ENCODE peak calls at places on chromosomes 6 and 20, in six cellular contexts. B is endothelial cell of umbilical vein, L is kidney epithelial cell, V is WERI-Rb-1, N is brain microvascular endothelial cell, Z is stomach. E is an unnamed sample.
A peak's percentile ranks its signal among the peaks of the same experiment; 100 is the strongest.

GRCh38 chr6:132648356-132648755 is 10.6 kb downstream of the TAAR1 start:
- DNase-seq in V (no peak), L (peak; percentile 23), N (peak; percentile 60), Z (no peak), B (peak; percentile 27), E (no peak)

GRCh38 chr20:4546342-4546741 is 175.4 kb upstream of the PRND start:
- DNase-seq in V (no peak), B (no peak), Z (no peak), N (no peak), L (no peak), E (no peak)

GRCh38 chr6:138864343-138864890 is 68.5 kb downstream of the ECT2L start:
- DNase-seq in L (no peak), V (no peak), N (peak; percentile 53), Z (no peak), B (no peak), E (no peak)

GRCh38 chr20:4326194-4327065 is 311.1 kb upstream of the RNF24 start:
- DNase-seq in V (no peak), L (no peak), N (no peak), Z (no peak), B (no peak), E (no peak)

GRCh38 chr6:43880236-43881120 is 110.5 kb downstream of the VEGFA start:
- DNase-seq in B (no peak), Z (no peak), N (no peak), L (no peak), V (no peak), E (no peak)

GRCh38 chr6:45454008-45454911 is 76.5 kb upstream of the SUPT3H start:
- DNase-seq in V (no peak), Z (no peak), N (no peak), B (peak; percentile 70), L (no peak), E (no peak)

GRCh38 chr6:159075506-159076100 is 30.8 kb upstream of the TAGAP start:
- DNase-seq in L (no peak), V (no peak), N (peak; percentile 17), Z (no peak), B (no peak), E (no peak)

GRCh38 chr6:137856138-137856898 is 10.7 kb upstream of the TNFAIP3 start:
- DNase-seq in L (no peak), Z (no peak), V (no peak), B (peak; percentile 77), N (no peak), E (no peak)

GRCh38 chr6:136037246-136037884 is 185.9 kb downstream of the PDE7B start:
- DNase-seq in B (peak; percentile 81), L (no peak), V (no peak), N (no peak), Z (no peak), E (no peak)

GRCh38 chr6:137571854-137572253 is 77.7 kb upstream of the OLIG3 start:
- DNase-seq in B (peak; percentile 43), L (no peak), N (peak; percentile 16), V (peak; percentile 47), Z (peak; percentile 54), E (peak; percentile 77)

GRCh38 chr20:5848711-5849505 is 98.7 kb downstream of the SHLD1 start:
- DNase-seq in L (no peak), V (no peak), B (peak; percentile 31), Z (no peak), N (no peak), E (no peak)

GRCh38 chr20:57222631-57222950 is 43.9 kb downstream of the BMP7 start:
- DNase-seq in V (no peak), Z (no peak), B (no peak), N (no peak), L (no peak), E (no peak)

GRCh38 chr6:17098538-17098937 is 3.3 kb upstream of the STMND1 start:
- DNase-seq in L (no peak), B (no peak), N (peak; percentile 48), Z (no peak), V (peak; percentile 63), E (no peak)

GRCh38 chr6:4212588-4212987 is 77.2 kb upstream of the ECI2 start:
- DNase-seq in B (no peak), N (no peak), V (no peak), L (no peak), Z (no peak), E (no peak)

GRCh38 chr20:63627129-63627699 is 313 bp upstream of the GMEB2 start:
- DNase-seq in N (peak; percentile 86), Z (peak; percentile 96), V (peak; percentile 93), B (peak; percentile 93), L (peak; percentile 42), E (peak; percentile 97)
- TF ChIP-seq CTCF in N (no peak), Z (no peak), V (no peak), B (no peak), L (no peak), E (no peak)

DNA sequence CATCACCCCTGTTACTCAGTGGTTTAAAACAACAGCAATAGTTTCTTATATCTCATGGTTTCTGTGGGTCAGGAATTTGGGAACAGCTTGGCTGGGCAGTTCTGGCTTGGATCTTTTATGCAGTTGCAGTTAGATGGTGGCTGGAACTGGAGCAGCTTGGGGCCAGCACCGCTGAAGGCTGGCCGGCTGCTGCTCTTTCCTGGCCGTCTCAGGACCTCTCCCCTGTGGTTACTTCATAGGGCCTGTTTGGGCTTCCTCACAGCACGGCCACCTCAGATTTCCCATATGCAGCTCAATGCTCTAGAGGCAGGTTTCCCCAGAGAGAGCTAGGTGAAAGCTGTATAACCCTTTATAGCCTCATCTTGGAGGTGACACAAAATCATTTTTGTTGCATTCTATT is 15.6 kb downstream of the PKIG start:
- DNase-seq in B (no peak), V (no peak), Z (no peak), L (no peak), N (no peak), E (no peak)
- H3K4me3 ChIP-seq in B (no peak overlapping the region), V (no peak overlapping the region), Z (no peak overlapping the region), L (no peak overlapping the region), N (no peak overlapping the region), E (no peak overlapping the region)

DNA sequence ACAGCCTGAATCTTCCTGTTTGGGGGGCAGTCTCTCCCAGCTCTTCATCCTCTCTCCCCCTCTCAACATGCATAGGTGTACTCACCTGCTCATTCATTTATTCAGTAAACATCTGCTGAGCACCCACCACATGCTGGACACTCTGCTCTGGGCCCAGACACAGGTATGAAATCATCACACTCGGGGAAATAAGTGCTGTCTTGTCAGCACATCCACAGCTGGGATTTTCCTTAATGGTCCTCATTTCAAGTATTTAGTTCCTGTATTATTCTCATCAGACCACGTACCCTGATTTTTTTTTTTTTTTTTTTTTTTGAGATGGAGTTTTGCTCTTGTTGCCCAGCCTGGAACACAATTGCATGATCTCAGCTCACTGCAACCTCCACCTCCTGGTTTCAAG is 19.3 kb downstream of the RAB5IF start:
- DNase-seq in Z (no peak), L (no peak), B (no peak), N (no peak), V (no peak), E (no peak)
- H3K36me3 ChIP-seq in Z (no peaks in the 10 kb centered on the region), L (no peaks in the 10 kb centered on the region), B (no peaks in the 10 kb centered on the region), N (no peaks in the 10 kb centered on the region), V (no peaks in the 10 kb centered on the region), E (no peaks in the 10 kb centered on the region)

DNA sequence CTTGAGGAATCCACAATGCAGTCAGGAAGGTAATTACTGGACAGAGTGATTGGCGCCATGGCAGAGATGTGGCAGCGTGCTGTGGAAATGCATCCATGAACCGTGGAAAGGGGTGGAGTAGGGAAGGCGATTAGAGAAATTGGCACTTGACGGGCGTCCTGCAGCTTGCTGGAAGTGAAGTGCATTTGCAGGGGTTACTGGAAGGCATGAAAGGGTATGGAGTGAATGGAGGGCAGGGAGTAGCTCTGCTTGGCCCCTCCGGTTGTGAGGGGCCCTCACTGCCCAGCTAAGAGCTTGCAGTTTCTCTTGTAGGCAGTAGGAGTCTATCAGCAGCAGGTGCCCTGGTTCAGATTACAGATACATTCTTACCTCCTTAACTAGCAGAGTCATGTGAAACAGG is 122.5 kb upstream of the TIAM2 start:
- DNase-seq in N (no peak), B (no peak), V (no peak), L (no peak), Z (no peak), E (no peak)
- TF ChIP-seq CTCF in N (peak; percentile 6), B (no peak), V (peak; percentile 32), L (no peak), Z (no peak), E (no peak)

GRCh38 chr6:2846873-2847224 is 5.2 kb upstream of the SERPINB1 start:
- DNase-seq in L (no peak), B (no peak), V (no peak), Z (no peak), N (no peak), E (no peak)
- H3K4me3 ChIP-seq in L (no peak overlapping the region), B (no peak overlapping the region), V (no peak overlapping the region), Z (no peak overlapping the region), N (peak overlapping the region; percentile 37), E (no peak overlapping the region)

DNA sequence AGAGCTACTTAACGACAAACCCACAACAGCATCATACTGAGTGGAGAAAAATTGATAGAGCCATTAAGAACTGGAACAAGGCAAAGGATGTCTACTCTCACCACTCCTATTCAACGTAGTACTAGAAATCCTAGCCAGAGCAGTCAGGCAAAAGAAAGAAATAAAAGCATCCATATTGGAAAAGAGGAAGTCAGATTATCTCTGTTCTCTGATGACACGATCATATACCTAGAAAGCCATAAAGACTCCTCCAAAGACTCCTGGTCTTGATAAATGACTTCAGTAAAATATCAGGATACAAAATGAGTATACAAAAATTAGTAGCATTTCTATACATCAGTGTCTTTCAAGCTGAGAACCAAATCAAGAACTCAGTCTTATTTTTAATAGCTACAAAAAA is 17.0 kb upstream of the FHL5 start:
- DNase-seq in Z (no peak), L (no peak), V (no peak), N (no peak), B (no peak), E (no peak)
- H3K36me3 ChIP-seq in Z (peaks cover 96% of the 10 kb centered on the region), L (no peaks in the 10 kb centered on the region), V (peaks cover 22% of the 10 kb centered on the region), N (peaks cover 31% of the 10 kb centered on the region), B (peaks cover 3% of the 10 kb centered on the region), E (peaks cover 4% of the 10 kb centered on the region)

GRCh38 chr20:16926626-16927025 is 178.5 kb downstream of the OTOR start:
- DNase-seq in N (no peak), B (no peak), Z (no peak), V (peak; percentile 96), L (no peak), E (no peak)
- TF ChIP-seq CTCF in N (no peak), B (no peak), Z (no peak), V (no peak), L (no peak), E (no peak)

DNA sequence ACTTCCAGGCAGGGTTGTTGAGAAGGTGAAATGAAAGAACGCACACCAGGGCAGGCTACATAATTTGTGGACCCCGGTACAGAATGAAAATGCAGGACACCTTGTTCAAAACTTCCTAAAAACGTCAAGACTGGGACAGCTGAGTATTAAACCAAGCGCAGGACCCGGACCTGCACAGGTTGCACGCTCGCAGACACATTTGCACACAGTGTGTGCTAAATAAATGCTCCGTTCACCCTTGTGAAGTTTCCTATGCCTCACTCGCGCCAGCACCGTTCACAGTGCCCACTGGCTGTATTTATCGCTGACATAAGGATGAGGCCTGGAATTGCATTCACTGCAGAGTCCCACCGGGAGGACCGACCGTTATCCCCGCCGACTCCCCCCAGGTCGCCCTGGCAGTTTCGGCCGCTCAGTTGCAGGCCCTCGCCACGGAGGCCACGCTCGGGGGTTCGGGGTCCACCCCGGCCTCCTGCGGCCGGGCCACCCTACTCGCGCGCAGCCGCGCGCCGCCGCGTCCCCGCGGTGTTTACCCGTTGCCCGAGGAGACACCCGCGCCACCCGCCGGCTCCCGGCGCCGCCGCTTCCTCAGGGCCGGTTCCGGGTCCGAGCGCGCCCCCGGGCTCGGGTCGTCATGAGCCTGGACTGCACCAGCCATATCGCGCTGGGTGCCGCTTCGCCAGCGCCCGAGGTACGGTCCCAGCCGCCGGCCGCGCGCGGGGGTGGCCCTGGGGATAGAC is at the start of gene CCDC170:
- DNase-seq in B (peak; percentile 52), Z (peak; percentile 31), N (peak; percentile 22), L (no peak), V (peak; percentile 58), E (peak; percentile 58)
- H3K4me3 ChIP-seq in B (peak within 1 kb of the TSS; percentile 64), Z (peak within 1 kb of the TSS; percentile 60), N (peak within 1 kb of the TSS; percentile 72), L (peak within 1 kb of the TSS; percentile 64), V (peak within 1 kb of the TSS; percentile 82), E (no peak within 1 kb of the TSS)